ENCODE peak calls at places on chromosomes 16 and 17, in four cellular contexts. Y is IMR-90, R is keratinocyte, W is K562. M is an unnamed sample. For H3K9me1, the result is how much of the 10 kb centered on the place peaks cover.

GRCh38 chr17:68248199-68248825 is 469 bp downstream of the AMZ2 start:
- DNase-seq in Y (peak), W (no peak), R (no peak), M (no peak)

GRCh38 chr16:53131363-53132071 is 76.7 kb downstream of the CHD9 start:
- DNase-seq in W (peak), R (no peak), Y (peak), M (peak)

GRCh38 chr17:31561469-31562412 is 170.3 kb downstream of the RAB11FIP4 start:
- DNase-seq in W (no peak), R (no peak), Y (peak), M (peak)

GRCh38 chr16:86209202-86209601 is 301.1 kb upstream of the FOXF1 start:
- DNase-seq in W (no peak), R (no peak), Y (no peak), M (no peak)

GRCh38 chr17:1865252-1866037 is 35.6 kb downstream of the RPA1 start:
- DNase-seq in R (no peak), Y (peak), W (peak), M (peak)

GRCh38 chr17:57121308-57122042 is 36.4 kb downstream of the AKAP1 start:
- DNase-seq in Y (peak), R (no peak), W (peak), M (peak)

GRCh38 chr17:40422990-40423611 is 5.4 kb upstream of the TOP2A start:
- DNase-seq in R (no peak), W (peak), Y (no peak), M (no peak)

GRCh38 chr16:65546353-65546791 is 424.5 kb upstream of the CDH11 start:
- DNase-seq in W (no peak), R (no peak), Y (peak), M (peak)

GRCh38 chr16:30381351-30382041 is 865 bp downstream of the SEPTIN1 start:
- DNase-seq in Y (no peak), W (peak), R (no peak), M (no peak)

GRCh38 chr17:74554909-74555308 is 9.0 kb upstream of the CD300C start:
- DNase-seq in Y (no peak), R (no peak), W (no peak), M (no peak)

GRCh38 chr16:68257906-68258800 is 6.2 kb upstream of the SLC7A6 start:
- DNase-seq in Y (peak), W (no peak), R (no peak), M (peak)

GRCh38 chr17:72863511-72864175 is 228.8 kb downstream of the SLC39A11 start:
- DNase-seq in W (no peak), R (no peak), Y (no peak), M (no peak)

GRCh38 chr17:37135581-37135980 is 186.8 kb downstream of the AATF start:
- DNase-seq in W (no peak), Y (no peak), R (no peak), M (no peak)

GRCh38 chr17:17353625-17354484 is 50.7 kb downstream of the NT5M start:
- DNase-seq in R (no peak), W (no peak), Y (no peak), M (no peak)

GRCh38 chr17:62724398-62725146 is 83.5 kb downstream of the MARCHF10 start:
- DNase-seq in Y (peak), R (no peak), W (no peak), M (no peak)

DNA sequence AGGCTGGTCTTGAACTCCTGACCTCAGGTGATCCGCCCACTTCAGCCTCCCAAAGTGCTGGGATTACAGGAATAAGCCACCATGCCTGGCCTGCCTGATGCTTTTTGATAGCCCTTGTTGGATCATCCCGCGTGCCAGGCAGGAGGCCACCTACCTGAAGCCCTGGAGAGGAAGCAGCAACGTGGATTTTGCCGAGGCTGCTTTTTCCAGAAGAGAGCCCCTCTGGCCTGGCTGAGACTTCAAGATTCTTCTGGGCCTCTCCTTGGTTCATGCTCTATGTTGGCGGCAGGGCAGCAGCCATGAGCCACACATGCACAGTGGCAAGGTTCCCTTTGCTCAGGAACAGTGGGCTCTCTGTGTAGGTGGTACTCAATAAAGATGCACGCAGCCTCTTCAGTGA is 11.5 kb downstream of the KATNB1 start:
- DNase-seq in Y (no peak), W (no peak), R (no peak), M (no peak)
- H3K9me1 ChIP-seq in Y (under half), W (under half), R (under half), M (under half)

DNA sequence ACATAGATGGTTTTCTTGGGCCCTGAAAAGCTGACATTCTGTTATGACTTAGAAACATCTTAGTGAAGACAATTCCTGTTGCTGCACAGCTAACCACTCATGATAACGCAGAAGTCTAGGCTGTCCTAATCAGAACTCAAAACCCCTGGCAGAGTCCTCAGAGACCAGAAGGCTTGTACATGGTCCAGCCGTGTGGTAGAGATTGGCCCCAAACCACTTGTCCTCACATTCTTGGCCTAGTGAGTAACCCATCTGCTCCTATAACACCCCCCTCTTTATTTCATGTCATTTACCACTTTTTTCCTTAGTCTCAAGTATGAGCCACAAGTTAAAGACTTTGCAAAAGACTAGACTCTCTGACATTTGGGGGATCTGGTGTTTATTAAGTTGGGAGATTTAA is 116.5 kb upstream of the ADAMTS18 start:
- DNase-seq in Y (no peak), R (no peak), W (no peak), M (no peak)
- H3K9me1 ChIP-seq in Y (under half), R (under half), W (under half), M (under half)

DNA sequence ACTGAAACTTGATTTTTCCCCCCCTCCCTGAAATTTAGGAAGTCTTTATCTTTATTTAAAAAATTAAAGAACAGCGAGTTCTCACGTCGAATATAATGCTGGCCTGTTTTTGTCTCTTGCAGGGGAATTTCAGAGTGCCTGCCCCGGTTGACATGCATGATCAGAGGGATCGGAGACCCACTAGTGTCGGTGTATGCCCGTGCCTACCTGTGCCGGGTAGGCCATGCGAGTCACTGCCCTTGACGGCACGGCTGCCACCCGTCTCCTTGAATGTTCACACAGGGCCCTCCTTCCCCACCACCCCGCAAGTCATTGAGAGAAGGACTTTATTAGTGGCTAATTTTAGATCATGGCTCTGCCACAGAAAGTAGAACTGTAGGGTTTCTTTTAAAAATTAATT is 54.7 kb downstream of the VPS35L start:
- DNase-seq in R (no peak), W (no peak), Y (no peak), M (no peak)
- H3K9me1 ChIP-seq in R (under half), W (under half), Y (under half), M (under half)

DNA sequence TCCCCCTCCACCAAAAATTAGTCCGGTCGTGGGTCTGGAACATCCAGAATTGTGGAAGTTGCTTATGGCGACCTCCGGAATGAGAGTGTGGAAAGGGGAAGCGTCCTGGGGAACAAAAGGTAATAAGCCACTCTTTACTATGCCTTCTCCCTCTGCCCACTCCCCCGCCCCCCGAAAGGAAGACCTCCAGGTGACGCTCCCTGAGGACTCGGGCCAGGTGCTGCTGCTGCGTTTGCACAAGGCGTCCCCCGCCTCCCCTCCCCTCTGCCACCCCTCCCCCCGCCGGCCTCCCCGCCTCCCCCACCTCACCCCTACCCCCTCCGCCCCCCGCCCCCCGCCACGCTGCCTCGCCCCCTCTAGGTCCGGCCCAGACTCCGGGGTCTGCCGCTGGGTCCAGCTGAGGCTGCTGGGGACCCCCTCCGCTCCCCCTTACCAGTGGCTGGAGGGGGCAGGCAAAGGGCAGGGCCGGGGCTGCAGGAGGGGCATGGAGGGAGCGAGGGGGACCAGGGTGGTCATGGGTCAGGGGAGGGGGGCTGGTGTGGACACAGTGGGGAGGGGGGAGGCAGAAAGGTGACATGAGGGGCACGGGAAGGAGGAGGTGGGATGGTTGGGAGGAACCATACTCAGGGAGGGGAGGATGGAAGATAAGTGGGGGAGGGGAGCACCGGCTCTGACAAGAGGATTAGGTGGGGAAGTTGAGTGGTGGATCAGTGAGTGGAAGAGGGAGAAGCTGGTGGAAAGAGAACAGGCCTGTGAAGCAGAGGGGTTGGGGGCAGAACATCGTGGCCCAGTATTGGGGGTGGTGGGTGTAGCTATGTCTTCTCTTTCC is 23.5 kb downstream of the ALOX12B start:
- DNase-seq in W (no peak), Y (no peak), R (no peak), M (no peak)
- H3K9me1 ChIP-seq in W (under half), Y (under half), R (under half), M (under half)

GRCh38 chr17:66795486-66795885 is 39.4 kb upstream of the CACNG5 start:
- DNase-seq in Y (no peak), R (no peak), W (no peak), M (no peak)
- H3K9me1 ChIP-seq in Y (under half), R (under half), W (under half), M (under half)

GRCh38 chr17:28714281-28714680 is 2.6 kb upstream of the PROCA1 start:
- DNase-seq in R (no peak), W (no peak), Y (no peak), M (no peak)

GRCh38 chr17:28716740-28717577 is 709 bp downstream of the RAB34 start:
- DNase-seq in Y (peak), W (no peak), R (no peak), M (peak)

GRCh38 chr17:28717578-28718316 is at the start of gene RAB34:
- DNase-seq in R (no peak), W (no peak), Y (peak), M (peak)

GRCh38 chr17:28712705-28713415 is 1.2 kb upstream of the PROCA1 start:
- DNase-seq in W (no peak), Y (no peak), R (no peak), M (no peak)

DNA sequence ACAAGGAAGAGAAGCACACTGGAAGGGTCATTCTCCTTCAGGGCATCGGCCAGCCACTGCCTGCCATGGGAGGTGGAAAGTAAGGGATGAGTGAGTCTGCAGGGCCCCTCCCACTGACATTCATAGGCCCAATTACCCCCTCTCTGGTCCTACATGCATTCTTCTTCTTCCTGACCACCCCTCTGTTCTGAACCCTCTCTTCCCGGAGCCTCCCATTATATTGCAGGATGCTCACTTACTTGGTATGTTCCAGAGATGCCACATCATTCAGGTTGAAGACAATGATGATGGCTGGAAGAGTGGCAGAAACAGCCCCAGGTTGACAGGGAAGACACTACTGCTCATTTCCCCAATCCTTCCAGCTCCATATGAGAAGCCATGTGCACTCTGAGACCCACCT is 2.5 kb downstream of the RAB34 start:
- DNase-seq in R (no peak), Y (no peak), W (no peak), M (no peak)
- H3K9me1 ChIP-seq in R (under half), Y (under half), W (under half), M (under half)

GRCh38 chr16:49800441-49800840 is 55.5 kb downstream of the ZNF423 start:
- DNase-seq in R (no peak), W (no peak), Y (no peak), M (no peak)
- H3K9me1 ChIP-seq in R (under half), W (under half), Y (under half), M (under half)

GRCh38 chr16:9969580-9969979 is 212.6 kb downstream of the GRIN2A start:
- DNase-seq in R (no peak), W (no peak), Y (no peak), M (no peak)

GRCh38 chr16:9970796-9971195 is 211.4 kb downstream of the GRIN2A start:
- DNase-seq in R (no peak), Y (no peak), W (no peak), M (no peak)

GRCh38 chr16:9966569-9967157 is 215.6 kb downstream of the GRIN2A start:
- DNase-seq in W (no peak), R (no peak), Y (no peak), M (no peak)

DNA sequence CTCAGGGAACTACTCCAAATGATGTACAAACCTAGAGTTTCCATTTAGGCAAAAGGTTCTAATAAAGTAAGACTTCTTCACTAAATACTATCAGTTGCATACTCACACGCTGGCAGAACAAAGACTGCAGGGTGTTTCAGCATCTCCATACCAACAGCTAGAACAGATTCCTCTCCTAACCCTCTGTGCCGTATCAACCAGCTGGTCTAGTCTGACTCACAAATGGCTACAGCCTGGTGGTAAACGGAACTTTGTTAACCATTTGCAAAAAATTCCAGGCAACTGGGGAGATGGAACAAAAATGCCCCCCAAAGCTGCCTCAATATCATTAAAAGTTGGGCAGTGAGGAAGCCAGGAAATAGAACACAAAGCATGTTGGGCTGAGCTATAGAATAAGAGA is 217.1 kb downstream of the GRIN2A start:
- DNase-seq in R (no peak), Y (no peak), W (no peak), M (no peak)
- H3K9me1 ChIP-seq in R (under half), Y (under half), W (under half), M (under half)

GRCh38 chr17:61005358-61005757 is 327.7 kb downstream of the BCAS3 start:
- DNase-seq in W (no peak), Y (no peak), R (no peak), M (no peak)

GRCh38 chr17:61007980-61008379 is 330.3 kb downstream of the BCAS3 start:
- DNase-seq in Y (no peak), R (no peak), W (no peak), M (no peak)

GRCh38 chr17:61000911-61001310 is 323.3 kb downstream of the BCAS3 start:
- DNase-seq in Y (peak), R (no peak), W (no peak), M (no peak)

DNA sequence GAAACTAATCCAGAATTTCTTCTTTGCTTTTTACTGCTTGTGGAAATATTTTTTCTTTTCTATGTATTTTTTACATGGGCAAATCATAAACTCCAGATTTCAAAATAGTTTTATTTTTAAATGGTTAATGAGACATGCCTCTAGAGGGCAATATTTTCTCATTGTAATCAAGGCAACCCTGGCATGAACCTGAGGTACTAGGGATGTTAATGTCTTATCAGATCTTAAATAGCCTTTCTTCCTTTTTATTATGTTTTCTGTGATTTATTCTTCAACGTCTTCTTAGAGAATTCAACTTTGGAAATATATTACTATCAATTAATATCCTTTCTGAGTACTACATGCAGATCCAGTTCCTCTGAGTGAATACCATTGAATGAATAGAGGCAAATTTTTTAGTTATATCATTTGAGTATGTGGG is 324.7 kb downstream of the BCAS3 start:
- DNase-seq in Y (peak), R (no peak), W (peak), M (peak)
- H3K9me1 ChIP-seq in Y (under half), R (under half), W (under half), M (under half)

GRCh38 chr16:72766506-72766905 is 281.4 kb downstream of the ZFHX3 start:
- DNase-seq in R (no peak), W (no peak), Y (no peak), M (no peak)
- H3K9me1 ChIP-seq in R (under half), W (under half), Y (under half), M (under half)